ENCODE peak calls at places on chromosome 10, in eight cellular contexts. J, Z, M, V, U, X, S and W are unnamed samples.

GRCh38 chr10:93547522-93547921 is 18.9 kb upstream of the FFAR4 start:
- DNase-seq in J (no peak), Z (no peak), M (no peak), V (no peak), U (no peak), X (no peak), S (no peak), W (no peak)

GRCh38 chr10:18505719-18506118 is 145.7 kb downstream of the NSUN6 start:
- DNase-seq in J (no peak), Z (no peak), M (no peak), V (peak; percentile 80), U (no peak), X (no peak), S (no peak), W (no peak)

GRCh38 chr10:121764241-121764942 is 163.4 kb downstream of the ATE1 start:
- DNase-seq in J (no peak), Z (no peak), M (no peak), V (no peak), U (no peak), X (no peak), S (no peak), W (no peak)

GRCh38 chr10:78805176-78805575 is 263.6 kb upstream of the ZMIZ1 start:
- DNase-seq in J (no peak), Z (no peak), M (peak; percentile 82), V (peak; percentile 99), U (no peak), X (no peak), S (peak; percentile 50), W (peak; percentile 88)

GRCh38 chr10:51743146-51743545 is 43.8 kb upstream of the CSTF2T start:
- DNase-seq in J (no peak), Z (no peak), M (no peak), V (no peak), U (no peak), X (no peak), S (no peak), W (no peak)

GRCh38 chr10:120542591-120542990 is 85.6 kb downstream of the PLPP4 start:
- DNase-seq in J (no peak), Z (no peak), M (no peak), V (no peak), U (no peak), X (no peak), S (no peak), W (no peak)

GRCh38 chr10:28872592-28873165 is 195.4 kb downstream of the BAMBI start:
- DNase-seq in J (no peak), Z (no peak), M (no peak), V (peak; percentile 35), U (no peak), X (no peak), S (no peak), W (no peak)

GRCh38 chr10:121734517-121735137 is 136.4 kb upstream of the FGFR2 start:
- DNase-seq in J (peak; percentile 31), Z (peak; percentile 44), M (no peak), V (no peak), U (no peak), X (no peak), S (no peak), W (no peak)

GRCh38 chr10:5317547-5318107 is 47.1 kb upstream of the UCN3 start:
- DNase-seq in J (no peak), Z (peak; percentile 76), M (no peak), V (peak; percentile 73), U (no peak), X (no peak), S (no peak), W (no peak)

GRCh38 chr10:125162181-125162906 is 2.0 kb upstream of the CTBP2 start:
- DNase-seq in J (no peak), Z (no peak), M (no peak), V (no peak), U (no peak), X (no peak), S (no peak), W (no peak)

GRCh38 chr10:125159486-125159931 is 854 bp downstream of the CTBP2 start:
- DNase-seq in J (peak; percentile 53), Z (peak; percentile 31), M (no peak), V (no peak), U (no peak), X (no peak), S (no peak), W (peak; percentile 43)

GRCh38 chr10:125159932-125160855 is at the start of gene CTBP2:
- DNase-seq in J (peak; percentile 62), Z (peak; percentile 56), M (peak; percentile 78), V (no peak), U (no peak), X (peak; percentile 67), S (peak; percentile 59), W (peak; percentile 60)

GRCh38 chr10:125161570-125162139 is 1.3 kb upstream of the CTBP2 start:
- DNase-seq in J (no peak), Z (no peak), M (no peak), V (peak; percentile 61), U (no peak), X (no peak), S (no peak), W (peak; percentile 48)

DNA sequence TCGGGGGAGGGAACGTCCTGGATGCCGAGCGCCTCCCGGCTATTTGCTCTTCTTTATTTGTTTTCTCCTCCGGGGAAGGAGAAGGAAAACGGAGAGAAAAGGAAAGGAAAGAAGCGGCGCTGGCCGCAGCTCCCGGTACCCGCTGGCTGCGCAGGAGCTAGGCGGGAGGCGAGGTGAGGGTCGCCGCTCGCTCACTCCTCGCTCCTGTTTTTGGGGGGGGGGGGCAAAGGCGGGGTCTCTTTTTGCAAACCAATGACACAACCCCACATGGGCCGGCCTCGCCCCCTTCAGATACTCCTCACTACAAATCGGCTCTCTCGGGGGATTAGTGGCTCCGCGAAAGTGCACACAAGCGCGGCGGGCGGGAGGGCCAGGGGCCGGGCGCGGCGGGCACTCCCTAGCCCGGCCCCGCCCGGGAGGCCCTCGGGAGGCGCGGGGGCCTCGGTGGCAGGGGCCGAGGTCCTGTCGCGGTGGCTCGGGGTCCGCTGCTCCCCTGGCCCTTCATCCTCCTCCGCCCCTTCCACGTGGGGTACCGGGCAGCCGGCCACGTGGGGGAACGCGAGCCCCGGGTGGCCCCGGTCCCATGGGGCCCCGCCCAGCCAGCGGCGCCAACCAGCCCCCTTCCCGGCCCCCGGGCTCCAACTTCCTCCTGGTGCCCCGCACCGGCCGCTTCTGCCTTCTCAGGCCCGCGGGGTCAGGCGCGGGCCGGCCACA is 650 bp upstream of the CTBP2 start:
- DNase-seq in J (peak; percentile 76), Z (peak; percentile 93), M (peak; percentile 89), V (peak; percentile 85), U (peak; percentile 62), X (peak; percentile 79), S (peak; percentile 72), W (peak; percentile 76)
- TF ChIP-seq POLR2A in J (peak; percentile 5), Z (no peak), M (no peak), V (peak; percentile 75), U (peak; percentile 27), X (no peak), S (no peak), W (peak; percentile 61)

DNA sequence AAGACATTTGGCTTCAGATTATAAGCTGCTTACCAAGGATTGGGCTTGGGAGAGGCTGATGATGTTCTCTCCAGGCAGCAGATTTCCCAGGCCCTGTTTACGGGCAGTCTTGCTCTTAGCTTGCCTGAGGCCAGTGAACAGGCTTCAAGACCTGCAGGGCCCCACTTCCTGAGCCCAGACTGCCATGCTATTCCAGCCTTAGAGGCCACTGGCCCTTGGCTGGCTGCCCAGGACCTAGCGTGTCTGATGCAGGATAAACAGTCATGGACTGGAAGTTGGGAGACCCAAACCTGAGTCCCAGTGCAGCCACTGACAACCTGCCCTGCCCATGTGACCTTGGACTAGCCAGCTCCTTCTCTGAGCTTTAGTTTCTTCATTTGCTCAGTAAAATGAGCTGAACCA is 2.9 kb downstream of the PRXL2A start:
- DNase-seq in J (peak; percentile 46), Z (no peak), M (peak; percentile 83), V (no peak), U (no peak), X (peak; percentile 80), S (peak; percentile 26), W (no peak)
- TF ChIP-seq POLR2A in J (no peak), Z (no peak), M (no peak), V (no peak), U (no peak), X (no peak), S (no peak), W (no peak)

GRCh38 chr10:102146971-102147428 is 5.2 kb upstream of the NOLC1 start:
- DNase-seq in J (no peak), Z (no peak), M (no peak), V (no peak), U (no peak), X (no peak), S (no peak), W (no peak)
- TF ChIP-seq POLR2A in J (no peak), Z (no peak), M (no peak), V (no peak), U (no peak), X (no peak), S (no peak), W (no peak)

GRCh38 chr10:84837041-84837766 is 508.8 kb downstream of the CCSER2 start:
- DNase-seq in J (no peak), Z (no peak), M (no peak), V (no peak), U (no peak), X (no peak), S (no peak), W (no peak)
- TF ChIP-seq POLR2A in J (no peak), Z (no peak), M (no peak), V (no peak), U (no peak), X (no peak), S (no peak), W (no peak)

GRCh38 chr10:80079312-80079613 is 798 bp downstream of the TMEM254 start:
- DNase-seq in J (no peak), Z (no peak), M (no peak), V (no peak), U (no peak), X (no peak), S (no peak), W (no peak)
- TF ChIP-seq POLR2A in J (no peak), Z (no peak), M (no peak), V (no peak), U (no peak), X (no peak), S (no peak), W (no peak)